ENCODE peak calls at places on chromosomes 4 and X, in six cellular contexts. One of them, this sample, is unnamed.

GRCh38 chrX:23483396-23483795 is 148.7 kb downstream of the PTCHD1 start:
- DNase-seq in stimulated activated CD4-positive, alpha-beta T cell treated with anti-CD3 and anti-CD28 coated beads, Interleukin-4, amount 100 ng/mL, for 24 hours: no peak
- DNase-seq in naive thymus-derived CD8-positive, alpha-beta T cell: no peak
- DNase-seq in neural crest cell: no peak
- DNase-seq in fibroblast of the conjunctiva: no peak
- DNase-seq in NCI-H2171: peak
- DNase-seq in this sample: no peak

GRCh38 chrX:118216488-118216887 is 99.9 kb upstream of the KLHL13 start:
- DNase-seq in stimulated activated CD4-positive, alpha-beta T cell treated with anti-CD3 and anti-CD28 coated beads, Interleukin-4, amount 100 ng/mL, for 24 hours: no peak
- DNase-seq in NCI-H2171: no peak
- DNase-seq in fibroblast of the conjunctiva: no peak
- DNase-seq in neural crest cell: no peak
- DNase-seq in naive thymus-derived CD8-positive, alpha-beta T cell: no peak
- DNase-seq in this sample: no peak

GRCh38 chrX:109782994-109783711 is 50.1 kb upstream of the ACSL4 start:
- DNase-seq in NCI-H2171: no peak
- DNase-seq in fibroblast of the conjunctiva: no peak
- DNase-seq in naive thymus-derived CD8-positive, alpha-beta T cell: no peak
- DNase-seq in neural crest cell: no peak
- DNase-seq in stimulated activated CD4-positive, alpha-beta T cell treated with anti-CD3 and anti-CD28 coated beads, Interleukin-4, amount 100 ng/mL, for 24 hours: peak
- DNase-seq in this sample: peak

GRCh38 chr4:10619220-10619619 is 65.3 kb downstream of the CLNK start:
- DNase-seq in stimulated activated CD4-positive, alpha-beta T cell treated with anti-CD3 and anti-CD28 coated beads, Interleukin-4, amount 100 ng/mL, for 24 hours: no peak
- DNase-seq in naive thymus-derived CD8-positive, alpha-beta T cell: no peak
- DNase-seq in fibroblast of the conjunctiva: peak
- DNase-seq in neural crest cell: no peak
- DNase-seq in NCI-H2171: peak
- DNase-seq in this sample: peak

GRCh38 chr4:68002906-68003305 is 39.6 kb upstream of the TMPRSS11A start:
- DNase-seq in stimulated activated CD4-positive, alpha-beta T cell treated with anti-CD3 and anti-CD28 coated beads, Interleukin-4, amount 100 ng/mL, for 24 hours: no peak
- DNase-seq in NCI-H2171: no peak
- DNase-seq in neural crest cell: no peak
- DNase-seq in fibroblast of the conjunctiva: no peak
- DNase-seq in naive thymus-derived CD8-positive, alpha-beta T cell: no peak
- DNase-seq in this sample: no peak

GRCh38 chrX:38973327-38973726 is 172.1 kb downstream of the MID1IP1 start:
- DNase-seq in NCI-H2171: no peak
- DNase-seq in stimulated activated CD4-positive, alpha-beta T cell treated with anti-CD3 and anti-CD28 coated beads, Interleukin-4, amount 100 ng/mL, for 24 hours: no peak
- DNase-seq in naive thymus-derived CD8-positive, alpha-beta T cell: no peak
- DNase-seq in neural crest cell: no peak
- DNase-seq in fibroblast of the conjunctiva: peak
- DNase-seq in this sample: no peak

GRCh38 chr4:118888666-118889312 is at the start of gene SYNPO2:
- DNase-seq in stimulated activated CD4-positive, alpha-beta T cell treated with anti-CD3 and anti-CD28 coated beads, Interleukin-4, amount 100 ng/mL, for 24 hours: peak
- DNase-seq in naive thymus-derived CD8-positive, alpha-beta T cell: peak
- DNase-seq in NCI-H2171: no peak
- DNase-seq in neural crest cell: peak
- DNase-seq in fibroblast of the conjunctiva: peak
- DNase-seq in this sample: peak

GRCh38 chrX:105874790-105875189 is 52.5 kb downstream of the NRK start:
- DNase-seq in NCI-H2171: no peak
- DNase-seq in fibroblast of the conjunctiva: no peak
- DNase-seq in stimulated activated CD4-positive, alpha-beta T cell treated with anti-CD3 and anti-CD28 coated beads, Interleukin-4, amount 100 ng/mL, for 24 hours: no peak
- DNase-seq in neural crest cell: no peak
- DNase-seq in naive thymus-derived CD8-positive, alpha-beta T cell: no peak
- DNase-seq in this sample: no peak

GRCh38 chrX:7926501-7926900 is 712 bp downstream of the PNPLA4 start:
- DNase-seq in fibroblast of the conjunctiva: no peak
- DNase-seq in neural crest cell: no peak
- DNase-seq in stimulated activated CD4-positive, alpha-beta T cell treated with anti-CD3 and anti-CD28 coated beads, Interleukin-4, amount 100 ng/mL, for 24 hours: no peak
- DNase-seq in NCI-H2171: no peak
- DNase-seq in naive thymus-derived CD8-positive, alpha-beta T cell: no peak
- DNase-seq in this sample: no peak

GRCh38 chr4:55528495-55528894 is 18.2 kb downstream of the CLOCK start:
- DNase-seq in neural crest cell: no peak
- DNase-seq in NCI-H2171: no peak
- DNase-seq in stimulated activated CD4-positive, alpha-beta T cell treated with anti-CD3 and anti-CD28 coated beads, Interleukin-4, amount 100 ng/mL, for 24 hours: no peak
- DNase-seq in fibroblast of the conjunctiva: no peak
- DNase-seq in naive thymus-derived CD8-positive, alpha-beta T cell: no peak
- DNase-seq in this sample: no peak

GRCh38 chr4:12137556-12137955 is 708.9 kb upstream of the HS3ST1 start:
- DNase-seq in stimulated activated CD4-positive, alpha-beta T cell treated with anti-CD3 and anti-CD28 coated beads, Interleukin-4, amount 100 ng/mL, for 24 hours: no peak
- DNase-seq in neural crest cell: no peak
- DNase-seq in fibroblast of the conjunctiva: no peak
- DNase-seq in NCI-H2171: no peak
- DNase-seq in naive thymus-derived CD8-positive, alpha-beta T cell: no peak
- DNase-seq in this sample: no peak

GRCh38 chrX:110257889-110258288 is 60.0 kb downstream of the AMMECR1 start:
- DNase-seq in stimulated activated CD4-positive, alpha-beta T cell treated with anti-CD3 and anti-CD28 coated beads, Interleukin-4, amount 100 ng/mL, for 24 hours: no peak
- DNase-seq in NCI-H2171: no peak
- DNase-seq in neural crest cell: no peak
- DNase-seq in naive thymus-derived CD8-positive, alpha-beta T cell: no peak
- DNase-seq in fibroblast of the conjunctiva: no peak
- DNase-seq in this sample: peak

This sample was measured in M059J.